ENCODE peak calls at places on chromosome 7, in ten cellular contexts. Q is NCI-H2081; X is NCI-H748 treated with DMSO at 0.1 percent for 48 hours; R is NCI-H774; W is esophagus squamous epithelium; H is GM12878; N is HFFc6; Z is HEK293T; L is activated T-helper 1 cell treated with anti-CD3 and anti-CD28 coated beads, Interleukin-2, amount 50 U/mL, for 16 hours; Y is Right ventricle myocardium inferior. M is an unnamed sample.

GRCh38 chr7:50317221-50317678 is 12.7 kb downstream of the IKZF1 start:
- DNase-seq in Q (no peak), X (no peak), R (no peak), W (no peak), H (no peak), N (no peak), Z (no peak), L (no peak), Y (no peak), M (no peak)

GRCh38 chr7:100675581-100676350 is 2.2 kb downstream of the GNB2 start:
- DNase-seq in Q (peak; percentile 68), X (peak; percentile 66), R (peak; percentile 29), W (peak; percentile 63), H (peak; percentile 34), N (peak; percentile 77), Z (no peak), L (peak; percentile 74), Y (peak; percentile 95), M (peak; percentile 24)

GRCh38 chr7:28140964-28141363 is 39.6 kb downstream of the JAZF1 start:
- DNase-seq in Q (no peak), X (no peak), R (no peak), W (no peak), H (no peak), N (no peak), Z (no peak), L (no peak), Y (no peak), M (no peak)

GRCh38 chr7:76073335-76073990 is 25.6 kb downstream of the MDH2 start:
- DNase-seq in Q (no peak), X (no peak), R (no peak), W (no peak), H (no peak), N (no peak), Z (peak; percentile 10), L (no peak), Y (no peak), M (no peak)

GRCh38 chr7:149007615-149008014 is 20.7 kb downstream of the PDIA4 start:
- DNase-seq in Q (no peak), X (no peak), R (no peak), W (no peak), H (no peak), N (no peak), Z (peak; percentile 54), L (no peak), Y (no peak), M (no peak)

GRCh38 chr7:150799156-150799555 is 1.0 kb downstream of the TMEM176B start:
- DNase-seq in Q (no peak), X (no peak), R (no peak), W (no peak), H (no peak), N (no peak), Z (no peak), L (no peak), Y (no peak), M (no peak)

GRCh38 chr7:128911441-128912031 is 1.0 kb upstream of the KCP start:
- DNase-seq in Q (no peak), X (no peak), R (no peak), W (no peak), H (no peak), N (no peak), Z (no peak), L (no peak), Y (peak; percentile 70), M (no peak)

GRCh38 chr7:114574384-114574783 is 159.8 kb downstream of the FOXP2 start:
- DNase-seq in Q (no peak), X (no peak), R (no peak), W (no peak), H (no peak), N (no peak), Z (no peak), L (no peak), Y (no peak), M (no peak)

GRCh38 chr7:159102681-159103381 is 41.8 kb downstream of the VIPR2 start:
- DNase-seq in Q (no peak), X (no peak), R (no peak), W (no peak), H (no peak), N (no peak), Z (no peak), L (no peak), Y (no peak), M (no peak)

GRCh38 chr7:100781255-100781654 is 46.1 kb downstream of the EPHB4 start:
- DNase-seq in Q (no peak), X (no peak), R (no peak), W (no peak), H (no peak), N (no peak), Z (no peak), L (no peak), Y (no peak), M (no peak)

GRCh38 chr7:34143397-34143796 is 238.1 kb downstream of the BMPER start:
- DNase-seq in Q (no peak), X (no peak), R (no peak), W (no peak), H (no peak), N (peak; percentile 16), Z (no peak), L (no peak), Y (no peak), M (no peak)

GRCh38 chr7:45069444-45070253 is 19.1 kb downstream of the NACAD start:
- DNase-seq in Q (no peak), X (no peak), R (no peak), W (no peak), H (no peak), N (no peak), Z (peak; percentile 17), L (no peak), Y (no peak), M (no peak)

GRCh38 chr7:51067757-51068156 is 248.9 kb downstream of the COBL start:
- DNase-seq in Q (peak; percentile 51), X (peak; percentile 5), R (peak; percentile 12), W (no peak), H (no peak), N (peak; percentile 58), Z (peak; percentile 51), L (peak; percentile 2), Y (no peak), M (peak; percentile 16)

GRCh38 chr7:140196361-140197217 is 19.8 kb upstream of the KDM7A start:
- DNase-seq in Q (no peak), X (no peak), R (no peak), W (no peak), H (no peak), N (peak; percentile 22), Z (no peak), L (no peak), Y (no peak), M (no peak)

GRCh38 chr7:139738101-139738489 is 39.7 kb downstream of the HIPK2 start:
- DNase-seq in Q (no peak), X (no peak), R (no peak), W (no peak), H (no peak), N (no peak), Z (no peak), L (no peak), Y (no peak), M (no peak)

GRCh38 chr7:116180302-116180701 is 30.0 kb upstream of the TES start:
- DNase-seq in Q (peak; percentile 53), X (peak; percentile 41), R (no peak), W (no peak), H (no peak), N (peak; percentile 48), Z (peak; percentile 52), L (no peak), Y (no peak), M (no peak)

GRCh38 chr7:78675511-78675910 is 778.0 kb downstream of the MAGI2 start:
- DNase-seq in Q (no peak), X (no peak), R (no peak), W (no peak), H (no peak), N (no peak), Z (no peak), L (no peak), Y (no peak), M (no peak)

GRCh38 chr7:155467846-155468821 is 10.2 kb downstream of the EN2 start:
- DNase-seq in Q (no peak), X (no peak), R (no peak), W (no peak), H (no peak), N (no peak), Z (no peak), L (no peak), Y (no peak), M (no peak)

GRCh38 chr7:128406147-128406985 is 3.4 kb downstream of the IMPDH1 start:
- DNase-seq in Q (no peak), X (no peak), R (no peak), W (no peak), H (no peak), N (no peak), Z (no peak), L (no peak), Y (peak; percentile 77), M (no peak)

GRCh38 chr7:37758467-37758866 is 74.9 kb downstream of the GPR141 start:
- DNase-seq in Q (no peak), X (no peak), R (no peak), W (no peak), H (no peak), N (no peak), Z (no peak), L (no peak), Y (no peak), M (no peak)

GRCh38 chr7:13903997-13904396 is 85.5 kb downstream of the ETV1 start:
- DNase-seq in Q (peak; percentile 32), X (peak; percentile 41), R (no peak), W (no peak), H (no peak), N (peak; percentile 43), Z (no peak), L (no peak), Y (no peak), M (peak; percentile 42)

GRCh38 chr7:30163231-30163894 is 28.6 kb downstream of the MTURN start:
- DNase-seq in Q (peak; percentile 89), X (peak; percentile 86), R (no peak), W (no peak), H (no peak), N (no peak), Z (no peak), L (no peak), Y (no peak), M (no peak)

GRCh38 chr7:21902240-21902639 is 43.5 kb downstream of the CDCA7L start:
- DNase-seq in Q (no peak), X (no peak), R (no peak), W (no peak), H (no peak), N (peak; percentile 62), Z (no peak), L (no peak), Y (no peak), M (no peak)

GRCh38 chr7:130966246-130967009 is 232.4 kb upstream of the KLF14 start:
- DNase-seq in Q (no peak), X (no peak), R (no peak), W (no peak), H (peak; percentile 45), N (peak; percentile 87), Z (no peak), L (no peak), Y (no peak), M (no peak)

M was measured in NCI-H2107.